ENCODE peak calls at places on chromosomes 12 and 14, in six cellular contexts. F is CD4-positive, alpha-beta T cell; E is GM10248; T is lower leg skin; R is OCI-LY7; M is GM23338. P is an unnamed sample.

GRCh38 chr12:119649202-119649808 is 18.6 kb upstream of the PRKAB1 start:
- DNase-seq in M (peak; percentile 56), T (no peak), R (peak; percentile 24), F (no peak), E (peak; percentile 65), P (no peak)

GRCh38 chr12:108614639-108615038 is 16.8 kb upstream of the TMEM119 start:
- DNase-seq in T (no peak), M (no peak), R (no peak), F (no peak), E (no peak), P (no peak)

GRCh38 chr12:31322651-31323248 is 3.2 kb downstream of the SINHCAF start:
- DNase-seq in R (no peak), E (no peak), F (no peak), M (peak; percentile 51), T (no peak), P (no peak)

GRCh38 chr12:29634057-29634456 is 136.6 kb upstream of the OVCH1 start:
- DNase-seq in R (no peak), M (no peak), F (no peak), E (no peak), T (no peak), P (no peak)

GRCh38 chr12:112965643-112966042 is 12.7 kb upstream of the OAS2 start:
- DNase-seq in F (no peak), R (no peak), T (peak; percentile 50), M (no peak), E (no peak), P (no peak)

GRCh38 chr14:103155013-103155412 is 31.8 kb downstream of the TNFAIP2 start:
- DNase-seq in R (no peak), M (no peak), E (peak; percentile 21), T (peak; percentile 95), F (no peak), P (no peak)

GRCh38 chr14:47040490-47040889 is 388.9 kb upstream of the RPL10L start:
- DNase-seq in F (no peak), E (no peak), M (peak; percentile 78), R (no peak), T (peak; percentile 15), P (no peak)

GRCh38 chr12:1473418-1473817 is 121.0 kb downstream of the FBXL14 start:
- DNase-seq in E (no peak), F (no peak), R (no peak), T (no peak), M (no peak), P (no peak)

GRCh38 chr14:92198804-92199203 is 77.0 kb downstream of the CPSF2 start:
- DNase-seq in F (no peak), R (no peak), E (no peak), M (peak; percentile 35), T (no peak), P (no peak)

GRCh38 chr12:65922077-65922476 is 97.8 kb downstream of the HMGA2 start:
- DNase-seq in R (no peak), F (no peak), E (no peak), M (no peak), T (no peak), P (no peak)

GRCh38 chr14:104573930-104574329 is 5.6 kb upstream of the C14orf180 start:
- DNase-seq in F (no peak), R (no peak), E (no peak), T (no peak), M (no peak), P (no peak)

GRCh38 chr14:96584199-96584906 is 82.2 kb downstream of the PAPOLA start:
- DNase-seq in M (peak; percentile 90), F (no peak), T (peak; percentile 80), R (peak; percentile 52), E (peak; percentile 82), P (no peak)

GRCh38 chr12:123148223-123148622 is 2.7 kb downstream of the PITPNM2 start:
- DNase-seq in F (no peak), T (peak; percentile 14), E (no peak), R (no peak), M (no peak), P (no peak)

GRCh38 chr14:61923348-61923747 is 161.1 kb downstream of the SNAPC1 start:
- DNase-seq in R (no peak), E (no peak), M (peak; percentile 46), F (no peak), T (no peak), P (no peak)

GRCh38 chr12:5432011-5432400 is at the start of gene NTF3:
- DNase-seq in E (no peak), T (peak; percentile 86), R (peak; percentile 82), M (peak; percentile 82), F (no peak), P (no peak)

GRCh38 chr14:56044196-56044595 is 74.0 kb upstream of the PELI2 start:
- DNase-seq in T (no peak), R (no peak), M (no peak), E (no peak), F (no peak), P (no peak)

GRCh38 chr14:36365766-36366165 is 45.3 kb upstream of the MBIP start:
- DNase-seq in R (no peak), F (no peak), M (no peak), T (no peak), E (no peak), P (no peak)

GRCh38 chr14:24329736-24330135 is 5.1 kb downstream of the ADCY4 start:
- DNase-seq in F (peak; percentile 30), E (no peak), R (no peak), M (no peak), T (peak; percentile 93), P (no peak)

GRCh38 chr12:75986001-75986739 is 45.4 kb downstream of the PHLDA1 start:
- DNase-seq in T (no peak), E (no peak), R (peak; percentile 32), F (no peak), M (no peak), P (no peak)

GRCh38 chr12:51067771-51068170 is 15.6 kb downstream of the CSRNP2 start:
- DNase-seq in E (no peak), T (no peak), F (no peak), R (no peak), M (no peak), P (no peak)

GRCh38 chr12:30417697-30418231 is 277.9 kb downstream of the IPO8 start:
- DNase-seq in T (no peak), E (no peak), F (no peak), R (no peak), M (no peak), P (no peak)

GRCh38 chr12:10959777-10960176 is 20.7 kb upstream of the TAS2R14 start:
- DNase-seq in M (no peak), R (no peak), E (no peak), F (no peak), T (no peak), P (no peak)

GRCh38 chr12:12272869-12273268 is 6.0 kb upstream of the LRP6 start:
- DNase-seq in M (peak; percentile 70), R (no peak), F (no peak), T (no peak), E (no peak), P (no peak)
- TF ChIP-seq CTCF in M (no peak), R (no peak), F (no peak), T (no peak), E (no peak), P (no peak)

DNA sequence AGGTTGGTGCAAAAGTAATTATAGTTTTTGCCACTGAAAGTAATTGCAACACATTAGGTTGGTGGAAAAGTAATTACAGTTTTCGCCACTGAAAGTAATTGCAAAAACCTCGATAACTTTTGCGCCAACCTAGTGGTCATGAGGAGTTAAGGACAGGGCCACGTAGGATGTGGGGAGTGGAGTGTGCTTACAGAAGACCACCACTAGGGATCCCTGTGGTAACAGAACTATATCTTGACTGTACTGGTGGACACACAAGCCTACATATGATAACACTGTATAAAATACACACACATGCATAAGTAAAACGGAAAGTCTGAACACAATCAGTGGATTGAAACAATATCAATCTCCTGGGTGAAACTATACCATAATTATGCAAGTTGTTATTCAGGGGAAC is 187.4 kb upstream of the ABCD2 start:
- DNase-seq in F (no peak), T (no peak), M (peak; percentile 77), R (peak; percentile 13), E (no peak), P (no peak)
- TF ChIP-seq CTCF in F (no peak), T (no peak), M (peak; percentile 71), R (peak; percentile 65), E (no peak), P (no peak)

GRCh38 chr12:125092108-125092871 is 27.1 kb downstream of the AACS start:
- DNase-seq in R (no peak), E (no peak), F (no peak), M (no peak), T (no peak), P (no peak)

GRCh38 chr12:125089626-125090025 is 24.4 kb downstream of the AACS start:
- DNase-seq in M (no peak), E (no peak), T (no peak), R (no peak), F (no peak), P (no peak)

GRCh38 chr12:125090437-125090836 is 25.2 kb downstream of the AACS start:
- DNase-seq in E (no peak), M (no peak), T (no peak), F (no peak), R (no peak), P (no peak)

GRCh38 chr12:125091401-125091800 is 26.2 kb downstream of the AACS start:
- DNase-seq in R (no peak), F (no peak), M (no peak), T (no peak), E (no peak), P (no peak)

GRCh38 chr12:125089083-125089482 is 23.8 kb downstream of the AACS start:
- DNase-seq in T (no peak), M (peak; percentile 35), E (no peak), R (no peak), F (no peak), P (no peak)
- TF ChIP-seq CTCF in T (no peak), M (peak; percentile 33), E (no peak), R (peak; percentile 37), F (no peak), P (no peak)

GRCh38 chr12:24960222-24960855 is 11.4 kb upstream of the BCAT1 start:
- DNase-seq in R (peak; percentile 72), T (no peak), E (peak; percentile 36), F (no peak), M (peak; percentile 84), P (no peak)
- TF ChIP-seq CTCF in R (peak; percentile 91), T (no peak), E (peak; percentile 70), F (no peak), M (peak; percentile 83), P (no peak)